ENCODE peak calls at places on chromosomes 7 and 10, in four cellular contexts. H is GM23338, C is lower leg skin, Q is AG09309. I is an unnamed sample.

GRCh38 chr10:6204063-6204340 is 1.3 kb downstream of the PFKFB3 start:
- DNase-seq in Q (no peak), H (peak), C (no peak), I (peak)

GRCh38 chr10:117425908-117426566 is 50.8 kb upstream of the PDZD8 start:
- DNase-seq in C (no peak), H (no peak), Q (no peak), I (no peak)

GRCh38 chr7:151566897-151567320 is 47.2 kb upstream of the RHEB start:
- DNase-seq in H (peak), C (no peak), Q (peak), I (no peak)

GRCh38 chr7:140640727-140641531 is at the start of gene DENND2A:
- DNase-seq in Q (no peak), C (no peak), H (peak), I (no peak)

GRCh38 chr10:77782328-77783061 is 144.1 kb downstream of the DLG5 start:
- DNase-seq in C (no peak), H (no peak), Q (no peak), I (no peak)

GRCh38 chr7:121109145-121109544 is 120.6 kb downstream of the CPED1 start:
- DNase-seq in Q (no peak), H (peak), C (no peak), I (no peak)

GRCh38 chr10:111707066-111707465 is 476.5 kb downstream of the GPAM start:
- DNase-seq in C (no peak), H (no peak), Q (peak), I (no peak)

GRCh38 chr10:7408003-7408493 is 2.8 kb downstream of the SFMBT2 start:
- DNase-seq in H (peak), Q (no peak), C (no peak), I (peak)

GRCh38 chr10:43140414-43140813 is 2.2 kb downstream of the CSGALNACT2 start:
- DNase-seq in C (no peak), H (no peak), Q (peak), I (no peak)

GRCh38 chr10:129875993-129876727 is 87.9 kb downstream of the EBF3 start:
- DNase-seq in C (no peak), Q (no peak), H (no peak), I (no peak)

GRCh38 chr10:129873351-129873750 is 90.7 kb downstream of the EBF3 start:
- DNase-seq in H (no peak), C (no peak), Q (no peak), I (no peak)

GRCh38 chr10:129880191-129880590 is 83.9 kb downstream of the EBF3 start:
- DNase-seq in H (no peak), C (no peak), Q (no peak), I (no peak)

GRCh38 chr10:129881641-129882040 is 82.4 kb downstream of the EBF3 start:
- DNase-seq in C (no peak), H (no peak), Q (no peak), I (no peak)

DNA sequence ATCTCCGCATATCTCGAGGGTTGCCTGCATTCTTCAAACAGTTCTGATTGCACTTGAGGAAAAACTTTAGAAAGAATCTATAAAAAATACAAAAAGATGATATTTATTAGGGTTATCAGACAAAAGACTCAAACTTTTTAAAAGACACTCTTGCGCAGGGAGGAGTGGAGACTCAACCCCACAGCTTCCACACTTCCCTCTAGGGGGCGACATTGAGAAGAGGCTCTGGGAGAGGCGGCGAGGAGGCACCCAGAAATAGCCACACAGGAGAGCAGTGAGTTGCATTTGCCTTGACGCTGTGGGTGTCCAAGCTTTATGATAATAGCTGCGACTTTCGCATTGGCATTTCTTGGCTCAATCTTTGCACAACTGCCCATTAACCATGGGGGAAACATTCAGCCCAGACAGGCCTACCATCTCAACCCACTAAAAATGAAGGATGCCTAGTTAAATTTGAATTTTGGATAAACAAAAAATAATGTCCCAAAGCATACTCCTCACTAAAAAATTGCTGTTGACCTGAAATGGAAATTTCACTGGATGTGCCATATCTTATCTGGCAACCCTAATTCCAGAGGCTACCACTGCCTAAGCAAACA is 86.2 kb downstream of the EBF3 start:
- DNase-seq in C (no peak), H (peak), Q (no peak), I (no peak)
- TF ChIP-seq CTCF in C (no peak), H (peak), Q (peak), I (peak)

GRCh38 chr7:107969856-107970255 is 33.1 kb downstream of the LAMB1 start:
- DNase-seq in C (no peak), H (no peak), Q (no peak), I (no peak)
- TF ChIP-seq CTCF in C (no peak), H (no peak), Q (no peak), I (no peak)

GRCh38 chr10:110192552-110192951 is 14.9 kb upstream of the MXI1 start:
- DNase-seq in Q (no peak), C (no peak), H (peak), I (no peak)
- TF ChIP-seq CTCF in Q (no peak), C (no peak), H (peak), I (no peak)

DNA sequence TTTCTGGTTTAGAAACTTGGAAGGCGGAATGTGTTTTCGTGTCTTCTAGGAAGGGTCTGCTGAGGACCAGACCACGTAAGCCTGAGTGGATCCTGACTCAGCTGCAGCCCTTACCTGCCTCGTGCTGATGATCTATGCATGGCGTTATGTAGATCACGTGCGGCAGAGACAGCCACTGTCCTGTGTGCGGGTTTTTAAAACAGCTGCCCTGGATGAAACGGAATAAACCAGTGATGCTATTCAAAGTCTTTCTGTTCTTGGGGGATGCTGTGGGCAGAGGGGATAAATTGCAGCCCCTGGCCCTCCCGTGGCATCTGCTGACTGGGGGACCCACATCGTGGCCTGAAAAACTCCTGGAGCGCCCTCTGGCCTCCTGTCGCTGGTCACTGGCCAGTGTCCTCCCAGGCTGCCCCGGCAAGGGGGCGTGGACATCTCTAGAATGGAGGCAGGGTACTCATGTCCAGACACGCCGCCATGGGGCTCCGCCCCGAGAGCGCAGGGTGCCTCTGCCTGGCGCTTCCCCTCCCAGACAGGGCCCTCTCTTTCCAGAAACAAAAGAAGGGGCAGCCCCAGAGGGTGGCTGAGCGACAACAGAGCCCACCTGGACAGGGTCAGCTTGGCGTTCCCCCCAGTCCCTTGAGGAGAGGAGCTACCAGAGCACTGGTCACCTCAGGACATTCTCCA is 13.2 kb downstream of the ALKBH4 start:
- DNase-seq in H (peak), C (no peak), Q (no peak), I (no peak)
- TF ChIP-seq CTCF in H (no peak), C (no peak), Q (no peak), I (no peak)

GRCh38 chr7:66114743-66115727 is at the start of gene CRCP:
- DNase-seq in H (peak), Q (no peak), C (peak), I (peak)
- TF ChIP-seq CTCF in H (no peak), Q (peak), C (no peak), I (no peak)

DNA sequence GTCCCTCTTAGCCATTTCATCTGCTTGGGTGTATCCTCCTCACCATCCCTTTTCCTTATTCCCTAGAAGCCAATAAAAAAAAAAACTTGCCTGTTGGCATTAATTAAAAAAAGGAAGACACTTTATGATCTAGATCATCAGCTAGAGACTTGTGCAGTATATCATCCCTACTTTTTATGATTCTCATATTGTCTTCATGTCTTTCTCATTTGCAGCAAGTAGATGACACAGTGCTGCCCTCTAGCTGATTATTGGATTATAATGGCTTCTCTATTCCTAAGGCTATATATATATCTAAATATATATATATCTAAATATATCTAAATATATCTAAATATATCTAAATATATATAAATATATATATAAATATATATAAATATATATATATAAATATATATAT is 272.4 kb upstream of the LRGUK start:
- DNase-seq in H (peak), Q (no peak), C (no peak), I (no peak)
- TF ChIP-seq CTCF in H (peak), Q (peak), C (no peak), I (no peak)

DNA sequence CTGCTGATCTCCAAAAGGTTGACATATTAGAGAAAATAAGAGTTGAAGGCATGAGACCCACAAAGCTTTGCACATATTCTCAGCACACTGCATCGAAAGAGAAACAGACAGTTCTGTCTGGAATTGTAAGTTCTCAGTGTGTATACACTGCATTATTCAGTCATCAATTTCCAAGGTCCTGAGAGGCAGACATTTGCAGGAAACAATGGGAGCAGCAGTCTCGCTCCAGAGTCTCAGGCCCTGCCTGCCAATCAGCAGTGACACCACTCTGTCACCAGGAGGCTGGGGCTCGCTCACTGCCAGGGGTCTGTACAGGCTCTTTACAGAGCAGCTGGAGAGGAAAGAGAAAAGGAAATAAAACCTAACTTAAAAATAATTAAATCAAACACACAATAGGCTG is 36.3 kb downstream of the JAZF1 start:
- DNase-seq in H (peak), Q (no peak), C (no peak), I (no peak)
- TF ChIP-seq CTCF in H (no peak), Q (no peak), C (no peak), I (no peak)

GRCh38 chr10:88159127-88159829 is 295.9 kb downstream of the PTEN start:
- DNase-seq in H (no peak), C (no peak), Q (no peak), I (no peak)
- TF ChIP-seq CTCF in H (no peak), C (no peak), Q (no peak), I (no peak)

GRCh38 chr10:46040004-46040403 is 6.1 kb downstream of the MSMB start:
- DNase-seq in C (no peak), H (no peak), Q (no peak), I (no peak)
- TF ChIP-seq CTCF in C (no peak), H (no peak), Q (no peak), I (no peak)

I was measured in CD8-positive, alpha-beta T cell.